ENCODE peak calls at places on chromosomes 13 and 19, in seven cellular contexts. J, E, O, G, U, S and Y are unnamed samples.
A peak's percentile ranks its signal among the peaks of the same experiment; 100 is the strongest.

GRCh38 chr13:45779901-45780300 is 71.7 kb downstream of the SIAH3 start:
- DNase-seq in J (no peak), E (no peak), O (no peak), G (no peak), U (no peak), S (no peak), Y (no peak)

GRCh38 chr13:42215578-42216421 is 56.2 kb upstream of the AKAP11 start:
- DNase-seq in J (no peak), E (no peak), O (peak; percentile 40), G (no peak), U (no peak), S (no peak), Y (no peak)

GRCh38 chr19:33264881-33265445 is 37.4 kb downstream of the CEBPA start:
- DNase-seq in J (no peak), E (no peak), O (no peak), G (no peak), U (no peak), S (no peak), Y (no peak)

GRCh38 chr13:114112231-114112825 is 20.1 kb downstream of the RASA3 start:
- DNase-seq in J (no peak), E (no peak), O (no peak), G (peak; percentile 33), U (peak; percentile 6), S (no peak), Y (no peak)

GRCh38 chr13:111177081-111177711 is 62.1 kb downstream of the ARHGEF7 start:
- DNase-seq in J (peak; percentile 77), E (peak; percentile 68), O (no peak), G (no peak), U (peak; percentile 53), S (peak; percentile 63), Y (peak; percentile 42)

GRCh38 chr19:53872762-53873161 is 5.1 kb downstream of the MYADM start:
- DNase-seq in J (no peak), E (no peak), O (peak; percentile 57), G (no peak), U (no peak), S (no peak), Y (no peak)

GRCh38 chr13:20686863-20687579 is 16.5 kb upstream of the IL17D start:
- DNase-seq in J (no peak), E (no peak), O (no peak), G (no peak), U (no peak), S (no peak), Y (no peak)

GRCh38 chr19:28023064-28023463 is 1189.9 kb downstream of the UQCRFS1 start:
- DNase-seq in J (no peak), E (no peak), O (no peak), G (no peak), U (no peak), S (no peak), Y (no peak)

GRCh38 chr19:7738023-7738422 is 6.1 kb upstream of the CLEC4G start:
- DNase-seq in J (no peak), E (no peak), O (no peak), G (no peak), U (no peak), S (no peak), Y (no peak)

GRCh38 chr19:36008336-36008978 is at the start of gene SYNE4:
- DNase-seq in J (no peak), E (no peak), O (peak; percentile 36), G (peak; percentile 90), U (peak; percentile 76), S (no peak), Y (peak; percentile 67)

GRCh38 chr13:110047511-110047910 is 259.4 kb downstream of the COL4A1 start:
- DNase-seq in J (peak; percentile 90), E (no peak), O (no peak), G (peak; percentile 88), U (no peak), S (no peak), Y (peak; percentile 61)

GRCh38 chr19:8334458-8335342 is 8.4 kb downstream of the KANK3 start:
- DNase-seq in J (no peak), E (no peak), O (peak; percentile 84), G (peak; percentile 64), U (peak; percentile 69), S (no peak), Y (peak; percentile 45)

GRCh38 chr13:32036131-32036695 is 4.6 kb downstream of the FRY start:
- DNase-seq in J (peak; percentile 33), E (no peak), O (no peak), G (no peak), U (peak; percentile 27), S (no peak), Y (no peak)

GRCh38 chr19:40681039-40681438 is 9.4 kb downstream of the NUMBL start:
- DNase-seq in J (no peak), E (no peak), O (no peak), G (no peak), U (no peak), S (no peak), Y (no peak)

GRCh38 chr13:26074706-26075105 is 22.9 kb upstream of the SHISA2 start:
- DNase-seq in J (no peak), E (no peak), O (peak; percentile 12), G (no peak), U (no peak), S (no peak), Y (no peak)

GRCh38 chr13:108269601-108270328 is at the start of gene TNFSF13B:
- DNase-seq in J (peak; percentile 11), E (peak; percentile 11), O (peak; percentile 4), G (peak; percentile 63), U (peak; percentile 57), S (peak; percentile 66), Y (peak; percentile 74)

GRCh38 chr19:8259922-8260247 is 48.3 kb downstream of the CD320 start:
- DNase-seq in J (peak; percentile 1), E (no peak), O (no peak), G (peak; percentile 29), U (no peak), S (no peak), Y (peak; percentile 8)

GRCh38 chr19:45451181-45451849 is 16.5 kb upstream of the FOSB start:
- DNase-seq in J (no peak), E (peak; percentile 66), O (no peak), G (no peak), U (peak; percentile 54), S (peak; percentile 65), Y (peak; percentile 26)

DNA sequence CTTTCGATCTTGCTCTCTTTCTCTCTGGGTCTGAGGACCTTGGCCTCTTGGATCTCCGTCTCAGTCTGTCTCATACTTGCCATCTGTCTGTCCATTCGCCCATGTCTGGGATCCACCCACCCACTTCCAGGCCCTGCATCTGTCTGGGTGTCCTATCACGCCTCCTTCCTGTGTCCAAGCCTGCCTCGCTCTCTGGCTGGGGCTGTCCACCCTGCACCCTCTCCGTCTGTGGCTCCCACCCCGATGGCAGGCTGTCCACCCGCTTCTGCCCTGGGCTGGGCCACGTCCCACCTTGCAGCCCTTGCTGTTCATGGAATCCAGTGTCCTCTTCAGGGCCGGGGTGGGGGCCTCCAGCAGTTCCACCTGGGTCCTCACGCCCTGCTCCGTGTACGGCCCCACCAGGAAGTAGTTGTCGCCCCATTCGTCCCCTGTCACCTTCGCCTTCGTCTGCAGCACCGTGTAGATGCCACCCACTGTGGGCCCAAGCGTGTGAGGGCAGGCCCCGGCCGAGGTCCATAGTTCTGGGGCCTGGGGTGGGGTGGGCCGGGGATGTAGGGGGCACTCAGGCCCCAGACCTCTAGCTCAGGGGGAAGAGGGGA is 2.0 kb downstream of the GYS1 start:
- DNase-seq in J (no peak), E (no peak), O (no peak), G (no peak), U (no peak), S (no peak), Y (no peak)
- H3K4me3 ChIP-seq in J (peak overlapping the region; percentile 96), E (no peak overlapping the region), O (no peak overlapping the region), G (no peak overlapping the region), U (no peak overlapping the region), S (no peak overlapping the region), Y (no peak overlapping the region)

DNA sequence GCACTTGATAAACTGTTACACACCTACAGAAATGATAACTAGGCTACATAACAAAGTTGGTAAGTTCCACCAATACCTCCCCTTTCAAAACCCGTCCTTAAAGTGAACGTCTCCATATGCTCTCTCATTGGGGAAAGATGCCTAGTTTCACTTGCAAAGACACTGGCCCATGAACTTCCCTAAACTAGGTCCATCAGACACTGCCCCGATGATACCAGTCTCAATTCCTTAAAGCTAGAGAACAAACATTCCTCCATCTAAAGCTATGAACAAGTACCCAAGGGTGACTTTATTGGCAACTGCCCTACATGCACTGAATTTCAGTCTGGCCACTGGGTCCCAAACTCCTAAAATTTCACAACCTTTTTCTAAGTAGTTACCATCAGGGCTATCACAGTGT is 39.9 kb downstream of the FOXO1 start:
- DNase-seq in J (no peak), E (no peak), O (no peak), G (no peak), U (no peak), S (no peak), Y (no peak)
- H3K4me1 ChIP-seq in J (peaks cover 69% of the 10 kb centered on the region), E (peaks cover 26% of the 10 kb centered on the region), O (peaks cover 12% of the 10 kb centered on the region), G (peaks cover 59% of the 10 kb centered on the region), U (peaks cover 40% of the 10 kb centered on the region), S (peaks cover 83% of the 10 kb centered on the region), Y (peaks cover 73% of the 10 kb centered on the region)

DNA sequence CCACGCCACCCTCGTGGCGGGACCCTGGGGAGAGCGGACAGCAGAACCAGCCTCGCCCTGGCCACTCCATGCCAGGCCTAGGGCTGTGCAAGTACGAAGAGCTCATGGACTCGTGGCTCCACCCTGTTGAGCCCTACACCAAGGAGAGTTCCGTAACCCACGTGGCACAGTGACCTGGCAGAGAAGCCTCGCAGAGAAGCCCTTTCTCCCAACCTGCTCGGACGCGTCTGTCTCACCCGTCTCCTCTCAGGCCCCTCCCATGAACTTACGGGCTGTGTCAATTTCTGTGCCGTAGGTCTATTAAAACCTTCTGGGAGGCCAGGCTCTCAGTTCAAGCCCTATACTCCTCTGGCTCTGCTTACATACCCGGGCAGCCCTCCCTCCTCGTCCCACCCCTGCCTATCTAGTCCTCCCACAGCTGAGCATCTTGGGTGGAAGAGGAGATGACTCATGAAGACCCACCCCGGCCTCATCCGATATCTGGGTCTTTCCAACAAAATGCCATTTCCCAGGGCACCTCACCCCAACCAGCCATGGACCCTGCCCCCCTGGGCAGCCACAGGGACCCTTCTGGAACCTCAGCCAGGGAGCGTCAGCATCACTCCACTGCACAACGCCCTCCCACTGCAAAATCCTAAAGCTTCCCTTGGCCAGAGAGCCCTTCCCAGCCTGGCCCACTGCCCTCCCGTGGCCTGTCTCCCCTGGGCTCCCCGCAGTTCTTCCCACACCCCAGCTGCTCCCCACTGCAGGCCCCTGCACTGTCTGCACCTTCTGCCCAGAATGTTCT is 2.4 kb downstream of the UBXN6 start:
- DNase-seq in J (no peak), E (no peak), O (no peak), G (no peak), U (no peak), S (no peak), Y (no peak)
- H3K4me3 ChIP-seq in J (peak overlapping the region; percentile 82), E (no peak overlapping the region), O (no peak overlapping the region), G (no peak overlapping the region), U (no peak overlapping the region), S (no peak overlapping the region), Y (no peak overlapping the region)

GRCh38 chr19:4063369-4064072 is 3.2 kb downstream of the ZBTB7A start:
- DNase-seq in J (no peak), E (no peak), O (peak; percentile 38), G (no peak), U (peak; percentile 61), S (no peak), Y (no peak)
- H3K4me1 ChIP-seq in J (peaks cover 75% of the 10 kb centered on the region), E (peaks cover 67% of the 10 kb centered on the region), O (peaks cover 58% of the 10 kb centered on the region), G (peaks cover 58% of the 10 kb centered on the region), U (peaks cover 63% of the 10 kb centered on the region), S (peaks cover 64% of the 10 kb centered on the region), Y (peaks cover 70% of the 10 kb centered on the region)

GRCh38 chr19:10499550-10500246 is 3.5 kb downstream of the KEAP1 start:
- DNase-seq in J (no peak), E (no peak), O (peak; percentile 22), G (peak; percentile 84), U (no peak), S (no peak), Y (no peak)
- H3K4me3 ChIP-seq in J (no peak overlapping the region), E (no peak overlapping the region), O (no peak overlapping the region), G (peak overlapping the region; percentile 1), U (no peak overlapping the region), S (no peak overlapping the region), Y (no peak overlapping the region)